ENCODE peak calls at places on chromosomes 1 and 21, in seven cellular contexts. I, E, M, R, N, S and T are unnamed samples.
A peak's percentile ranks its signal among the peaks of the same experiment; 100 is the strongest.

GRCh38 chr21:31500071-31500470 is 156.0 kb upstream of the TIAM1 start:
- DNase-seq in I (no peak), E (no peak), M (no peak), R (no peak), N (no peak), S (no peak), T (no peak)

GRCh38 chr1:20634594-20635084 is 1.4 kb downstream of the PINK1 start:
- DNase-seq in I (no peak), E (no peak), M (no peak), R (no peak), N (no peak), S (peak; percentile 25), T (no peak)

GRCh38 chr1:93629101-93630059 is 52.3 kb downstream of the BCAR3 start:
- DNase-seq in I (peak; percentile 31), E (peak; percentile 80), M (peak; percentile 13), R (peak; percentile 52), N (peak; percentile 52), S (no peak), T (peak; percentile 27)

GRCh38 chr1:29390075-29390474 is 153.8 kb downstream of the PTPRU start:
- DNase-seq in I (no peak), E (no peak), M (no peak), R (no peak), N (no peak), S (no peak), T (no peak)

GRCh38 chr1:164562947-164563346 is 4.0 kb downstream of the PBX1 start:
- DNase-seq in I (no peak), E (no peak), M (no peak), R (no peak), N (no peak), S (no peak), T (no peak)

GRCh38 chr1:191963286-191963685 is 195.0 kb upstream of the RGS18 start:
- DNase-seq in I (no peak), E (no peak), M (no peak), R (no peak), N (no peak), S (no peak), T (no peak)

GRCh38 chr1:205144751-205145150 is 23.0 kb upstream of the RBBP5 start:
- DNase-seq in I (no peak), E (no peak), M (no peak), R (no peak), N (no peak), S (no peak), T (no peak)

GRCh38 chr1:68174173-68175113 is 57.9 kb downstream of the WLS start:
- DNase-seq in I (no peak), E (no peak), M (no peak), R (peak; percentile 74), N (no peak), S (no peak), T (no peak)

GRCh38 chr1:91278754-91279153 is 125.9 kb downstream of the HFM1 start:
- DNase-seq in I (no peak), E (peak; percentile 48), M (no peak), R (peak; percentile 4), N (no peak), S (no peak), T (no peak)

GRCh38 chr1:51253691-51254090 is 17.6 kb downstream of the RNF11 start:
- DNase-seq in I (no peak), E (no peak), M (no peak), R (no peak), N (no peak), S (no peak), T (no peak)

GRCh38 chr1:209746469-209747269 is 9.2 kb upstream of the TRAF3IP3 start:
- DNase-seq in I (no peak), E (no peak), M (no peak), R (no peak), N (peak; percentile 48), S (no peak), T (no peak)

GRCh38 chr1:64880449-64880848 is 85.9 kb downstream of the JAK1 start:
- DNase-seq in I (no peak), E (no peak), M (no peak), R (no peak), N (no peak), S (no peak), T (no peak)